ENCODE peak calls at places on chromosomes 11 and 22, in ten cellular contexts. H, D, O, W, C, I, S, U, E and X are unnamed samples.

GRCh38 chr22:27391092-27391770 is 410.3 kb downstream of the MN1 start:
- DNase-seq in H (peak), D (peak), O (peak), W (no peak), C (no peak), I (no peak), S (peak), U (no peak), E (peak), X (no peak)

GRCh38 chr11:16194566-16194965 is 161.8 kb downstream of the SOX6 start:
- DNase-seq in H (no peak), D (no peak), O (no peak), W (no peak), C (peak), I (no peak), S (no peak), U (no peak), E (no peak), X (no peak)

GRCh38 chr11:32400196-32400595 is 35.1 kb downstream of the WT1 start:
- DNase-seq in H (no peak), D (no peak), O (no peak), W (no peak), C (peak), I (no peak), S (no peak), U (peak), E (peak), X (peak)

GRCh38 chr11:110362916-110363574 is 66.6 kb upstream of the RDX start:
- DNase-seq in H (no peak), D (peak), O (no peak), W (no peak), C (no peak), I (no peak), S (no peak), U (peak), E (peak), X (no peak)

GRCh38 chr11:111718436-111719325 is 47.5 kb downstream of the PPP2R1B start:
- DNase-seq in H (no peak), D (no peak), O (no peak), W (no peak), C (peak), I (no peak), S (no peak), U (peak), E (no peak), X (no peak)

GRCh38 chr11:126949066-126949945 is 51.3 kb downstream of the KIRREL3 start:
- DNase-seq in H (no peak), D (no peak), O (no peak), W (no peak), C (peak), I (no peak), S (no peak), U (peak), E (no peak), X (no peak)

GRCh38 chr11:6755303-6755952 is 16.3 kb downstream of the OR2AG2 start:
- DNase-seq in H (no peak), D (peak), O (no peak), W (no peak), C (peak), I (no peak), S (no peak), U (peak), E (peak), X (no peak)

GRCh38 chr11:103228807-103229206 is 119.6 kb downstream of the DYNC2H1 start:
- DNase-seq in H (no peak), D (no peak), O (no peak), W (no peak), C (no peak), I (no peak), S (no peak), U (no peak), E (peak), X (no peak)

GRCh38 chr11:26285593-26285992 is 46.3 kb upstream of the ANO3 start:
- DNase-seq in H (no peak), D (no peak), O (no peak), W (no peak), C (no peak), I (no peak), S (no peak), U (no peak), E (no peak), X (no peak)

GRCh38 chr11:16911658-16912057 is 102.6 kb downstream of the PLEKHA7 start:
- DNase-seq in H (no peak), D (no peak), O (no peak), W (no peak), C (no peak), I (no peak), S (no peak), U (no peak), E (no peak), X (no peak)

GRCh38 chr11:29518389-29519174 is 498.2 kb downstream of the KCNA4 start:
- DNase-seq in H (no peak), D (no peak), O (no peak), W (no peak), C (no peak), I (no peak), S (no peak), U (no peak), E (peak), X (no peak)

GRCh38 chr11:65440831-65441499 is 18.4 kb downstream of the NEAT1 start:
- DNase-seq in H (no peak), D (no peak), O (no peak), W (peak), C (peak), I (no peak), S (peak), U (peak), E (no peak), X (no peak)

GRCh38 chr22:48944756-48945620 is 882.7 kb downstream of the BRD1 start:
- DNase-seq in H (no peak), D (no peak), O (peak), W (peak), C (no peak), I (no peak), S (no peak), U (no peak), E (peak), X (no peak)

GRCh38 chr11:128462189-128462588 is 125.2 kb downstream of the ETS1 start:
- DNase-seq in H (no peak), D (no peak), O (no peak), W (no peak), C (no peak), I (no peak), S (no peak), U (no peak), E (no peak), X (no peak)

GRCh38 chr11:64165482-64165841 is 451 bp downstream of the MACROD1 start:
- DNase-seq in H (peak), D (peak), O (no peak), W (peak), C (no peak), I (no peak), S (no peak), U (no peak), E (no peak), X (no peak)

GRCh38 chr11:110478410-110478809 is 48.7 kb downstream of the FDX1 start:
- DNase-seq in H (no peak), D (peak), O (no peak), W (no peak), C (no peak), I (no peak), S (no peak), U (no peak), E (peak), X (no peak)

GRCh38 chr11:117703209-117703608 is 93.8 kb downstream of the DSCAML1 start:
- DNase-seq in H (no peak), D (no peak), O (no peak), W (no peak), C (no peak), I (no peak), S (no peak), U (no peak), E (peak), X (no peak)

GRCh38 chr11:21986361-21986760 is 206.5 kb upstream of the ANO5 start:
- DNase-seq in H (no peak), D (no peak), O (no peak), W (no peak), C (no peak), I (no peak), S (no peak), U (no peak), E (no peak), X (no peak)

GRCh38 chr11:75428989-75429640 is 3.9 kb downstream of the KLHL35 start:
- DNase-seq in H (no peak), D (no peak), O (no peak), W (peak), C (no peak), I (no peak), S (no peak), U (no peak), E (no peak), X (no peak)

GRCh38 chr11:117879516-117880480 is 3.3 kb upstream of the FXYD6 start:
- DNase-seq in H (no peak), D (no peak), O (no peak), W (no peak), C (no peak), I (no peak), S (no peak), U (no peak), E (peak), X (no peak)

GRCh38 chr22:32395107-32395506 is 16.9 kb downstream of the RTCB start:
- DNase-seq in H (no peak), D (no peak), O (no peak), W (no peak), C (no peak), I (no peak), S (no peak), U (no peak), E (no peak), X (no peak)

GRCh38 chr11:68120212-68121066 is 749 bp downstream of the CHKA start:
- DNase-seq in H (peak), D (peak), O (peak), W (peak), C (peak), I (no peak), S (peak), U (no peak), E (peak), X (peak)

GRCh38 chr11:78921517-78921916 is 346.9 kb upstream of the NARS2 start:
- DNase-seq in H (no peak), D (no peak), O (no peak), W (no peak), C (no peak), I (no peak), S (no peak), U (no peak), E (no peak), X (no peak)

GRCh38 chr22:44691796-44692661 is 10.0 kb upstream of the PRR5 start:
- DNase-seq in H (no peak), D (no peak), O (no peak), W (peak), C (no peak), I (no peak), S (no peak), U (no peak), E (no peak), X (no peak)

DNA sequence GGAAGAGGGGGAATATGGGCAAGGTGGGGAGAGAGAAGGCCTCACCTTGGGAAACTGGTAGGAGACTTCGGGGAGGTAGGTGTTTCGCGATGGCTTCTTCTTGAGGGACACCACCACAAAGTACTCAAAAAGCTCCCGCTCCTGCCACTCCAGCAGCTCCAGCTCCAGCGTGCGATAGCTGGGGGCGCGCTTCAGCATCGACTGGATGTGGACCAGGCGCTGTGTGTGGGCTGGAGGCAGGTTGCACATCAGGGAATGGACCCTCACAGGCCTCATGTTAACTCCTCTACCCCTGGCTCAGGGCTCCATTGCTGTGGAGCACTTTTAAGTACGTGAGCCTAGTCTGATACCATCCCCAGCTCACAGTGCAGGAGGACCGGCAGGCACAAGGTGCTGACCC is 29.9 kb downstream of the RPL27A start:
- DNase-seq in H (no peak), D (no peak), O (no peak), W (no peak), C (no peak), I (no peak), S (no peak), U (no peak), E (no peak), X (no peak)
- H3K27ac ChIP-seq in H (no peak), D (no peak), O (no peak), W (no peak), C (peak), I (no peak), S (peak), U (no peak), E (no peak), X (no peak)

DNA sequence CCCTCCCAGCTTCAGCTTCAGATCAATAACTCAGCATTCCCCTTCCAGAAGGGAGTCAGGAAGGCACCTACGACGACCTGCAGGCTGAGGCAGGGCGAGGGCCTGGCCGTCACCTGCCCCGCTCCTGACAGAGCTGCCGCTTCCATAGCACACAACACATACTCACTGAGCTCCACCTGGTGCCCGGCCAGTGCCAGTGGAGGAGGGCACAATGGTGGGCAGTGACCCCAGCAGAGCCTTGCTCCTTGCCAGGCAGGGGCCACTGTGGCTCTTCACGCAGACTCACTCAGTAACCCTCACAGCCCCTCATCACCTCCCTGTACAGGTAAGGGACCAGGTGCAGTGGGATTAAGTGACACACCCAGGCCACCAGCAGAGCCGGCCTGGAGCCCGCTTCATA is 24.6 kb downstream of the LRFN4 start:
- DNase-seq in H (no peak), D (no peak), O (no peak), W (no peak), C (no peak), I (no peak), S (no peak), U (no peak), E (no peak), X (no peak)
- H3K27ac ChIP-seq in H (no peak), D (peak), O (no peak), W (no peak), C (no peak), I (no peak), S (no peak), U (no peak), E (no peak), X (peak)

DNA sequence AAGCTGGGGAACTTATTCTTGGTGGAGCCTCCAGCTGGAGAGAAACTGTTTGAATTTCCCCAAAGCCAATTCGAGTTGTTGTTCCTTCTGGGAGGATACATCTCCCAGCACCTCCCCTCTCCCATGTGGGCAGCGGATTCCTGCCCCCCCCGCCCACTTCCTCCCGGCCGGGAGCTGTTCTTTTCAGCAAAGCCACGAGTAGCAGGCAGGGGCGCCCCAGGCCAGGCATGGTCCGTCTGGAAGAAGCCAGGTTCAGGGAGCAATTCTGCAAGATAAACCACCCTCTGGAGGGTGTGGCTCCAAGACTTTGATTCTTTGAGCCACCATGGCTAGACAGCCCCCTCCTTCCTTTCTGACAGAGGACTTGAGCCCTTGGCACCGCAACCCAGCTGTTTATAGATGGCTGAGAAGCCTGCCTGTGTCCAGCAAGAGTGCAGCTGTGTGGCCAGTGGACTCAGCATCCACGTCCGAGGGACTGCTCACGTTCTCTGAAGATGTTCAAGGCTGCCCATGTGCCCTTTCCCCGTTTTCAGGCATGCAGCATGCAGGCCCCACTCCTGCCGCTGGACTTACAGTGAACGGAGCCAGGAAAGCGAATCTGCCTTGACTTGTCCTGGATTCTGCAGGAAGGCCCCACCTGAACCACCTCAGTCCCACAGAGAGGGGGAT is 170.3 kb downstream of the CTTN start:
- DNase-seq in H (peak), D (peak), O (peak), W (peak), C (peak), I (no peak), S (peak), U (peak), E (peak), X (no peak)
- H3K27ac ChIP-seq in H (peak), D (no peak), O (peak), W (peak), C (peak), I (no peak), S (peak), U (no peak), E (peak), X (no peak)

GRCh38 chr11:61839742-61840141 is 11.6 kb downstream of the FADS2 start:
- DNase-seq in H (no peak), D (no peak), O (no peak), W (no peak), C (no peak), I (no peak), S (no peak), U (no peak), E (no peak), X (no peak)

GRCh38 chr11:61838501-61838900 is 10.4 kb downstream of the FADS2 start:
- DNase-seq in H (no peak), D (no peak), O (no peak), W (no peak), C (no peak), I (no peak), S (no peak), U (no peak), E (no peak), X (no peak)

GRCh38 chr11:61838921-61839320 is 10.8 kb downstream of the FADS2 start:
- DNase-seq in H (no peak), D (no peak), O (no peak), W (no peak), C (no peak), I (no peak), S (no peak), U (no peak), E (no peak), X (no peak)

GRCh38 chr11:61841636-61842332 is 13.7 kb downstream of the FADS2 start:
- DNase-seq in H (no peak), D (no peak), O (no peak), W (no peak), C (no peak), I (no peak), S (no peak), U (no peak), E (no peak), X (peak)

GRCh38 chr11:61840371-61840770 is 12.3 kb downstream of the FADS2 start:
- DNase-seq in H (no peak), D (no peak), O (no peak), W (no peak), C (no peak), I (no peak), S (no peak), U (no peak), E (no peak), X (no peak)
- H3K27ac ChIP-seq in H (no peak), D (no peak), O (no peak), W (no peak), C (no peak), I (no peak), S (no peak), U (no peak), E (no peak), X (no peak)